ENCODE peak calls at places on chromosomes 4 and X, in four cellular contexts. C is dorsolateral prefrontal cortex, R is nephron progenitor cell, S is endodermal cell. H is an unnamed sample.

GRCh38 chrX:28058906-28059305 is 77.7 kb upstream of the DCAF8L1 start:
- DNase-seq in S (no peak), C (no peak), R (no peak), H (no peak)

GRCh38 chr4:173092003-173092402 is 76.6 kb upstream of the GALNT7 start:
- DNase-seq in C (no peak), S (no peak), R (no peak), H (no peak)

GRCh38 chrX:115968436-115969252 is 201.9 kb upstream of the AGTR2 start:
- DNase-seq in S (peak), C (peak), R (peak), H (no peak)

GRCh38 chr4:169369634-169370033 is 98.9 kb upstream of the SH3RF1 start:
- DNase-seq in C (no peak), S (no peak), R (no peak), H (no peak)

GRCh38 chrX:136880003-136880451 is 498 bp downstream of the RBMX start:
- DNase-seq in C (peak), S (peak), R (peak), H (no peak)

GRCh38 chr4:17385403-17385802 is 126.5 kb downstream of the QDPR start:
- DNase-seq in S (no peak), R (no peak), C (peak), H (no peak)

GRCh38 chr4:187493661-187494060 is 501.9 kb upstream of the ZFP42 start:
- DNase-seq in R (no peak), C (no peak), S (no peak), H (no peak)

GRCh38 chr4:166277406-166277805 is 404.4 kb downstream of the TLL1 start:
- DNase-seq in R (no peak), S (no peak), C (no peak), H (no peak)

GRCh38 chrX:30615229-30615628 is 37.7 kb upstream of the TASL start:
- DNase-seq in S (no peak), C (no peak), R (no peak), H (no peak)

GRCh38 chr4:162056947-162057346 is 106.9 kb downstream of the FSTL5 start:
- DNase-seq in R (no peak), S (peak), C (peak), H (no peak)

GRCh38 chr4:88101165-88101564 is 57.3 kb downstream of the ABCG2 start:
- DNase-seq in R (no peak), C (no peak), S (no peak), H (no peak)

GRCh38 chrX:110401142-110401541 is 42.5 kb downstream of the RTL9 start:
- DNase-seq in S (no peak), C (no peak), R (no peak), H (no peak)

GRCh38 chrX:45758738-45759397 is 558.2 kb upstream of the DIPK2B start:
- DNase-seq in C (no peak), R (no peak), S (no peak), H (no peak)

GRCh38 chr4:76210502-76210901 is 3.1 kb downstream of the SCARB2 start:
- DNase-seq in S (no peak), C (no peak), R (no peak), H (no peak)

GRCh38 chr4:169033660-169034059 is 23.6 kb upstream of the CBR4 start:
- DNase-seq in C (no peak), R (no peak), S (no peak), H (no peak)

GRCh38 chr4:16667464-16667863 is 231.0 kb downstream of the LDB2 start:
- DNase-seq in S (no peak), R (no peak), C (no peak), H (no peak)

GRCh38 chr4:37324526-37324925 is 80.0 kb downstream of the NWD2 start:
- DNase-seq in C (peak), R (no peak), S (no peak), H (no peak)

GRCh38 chrX:132068405-132068804 is 45.3 kb downstream of the STK26 start:
- DNase-seq in S (no peak), R (no peak), C (no peak), H (no peak)

GRCh38 chr4:87911252-87911774 is 64.2 kb upstream of the SPP1 start:
- DNase-seq in C (no peak), S (no peak), R (no peak), H (no peak)

GRCh38 chrX:129665916-129666644 is 11.3 kb upstream of the APLN start:
- DNase-seq in R (peak), C (no peak), S (peak), H (no peak)

GRCh38 chr4:151668687-151669402 is 92.0 kb downstream of the GATB start:
- DNase-seq in C (no peak), R (no peak), S (no peak), H (no peak)

GRCh38 chrX:39336709-39337294 is 535.5 kb downstream of the MID1IP1 start:
- DNase-seq in C (no peak), R (no peak), S (no peak), H (no peak)

GRCh38 chr4:165326831-165327210 is 648 bp upstream of the MSMO1 start:
- DNase-seq in R (peak), S (peak), C (no peak), H (no peak)

GRCh38 chr4:19831644-19832285 is 419.9 kb upstream of the SLIT2 start:
- DNase-seq in S (no peak), R (no peak), C (no peak), H (no peak)

GRCh38 chrX:103624111-103624510 is 4.7 kb upstream of the TCEAL1 start:
- DNase-seq in S (no peak), C (no peak), R (no peak), H (no peak)

GRCh38 chrX:154383359-154384283 is 4.5 kb downstream of the EMD start:
- DNase-seq in R (no peak), S (no peak), C (no peak), H (no peak)

GRCh38 chr4:156169861-156170260 is 216.2 kb upstream of the CTSO start:
- DNase-seq in S (peak), C (peak), R (no peak), H (no peak)

GRCh38 chr4:83582289-83582756 is 46.4 kb downstream of the GPAT3 start:
- DNase-seq in R (no peak), S (peak), C (no peak), H (no peak)

GRCh38 chr4:83010522-83011318 is at the start of gene LIN54:
- DNase-seq in S (peak), R (peak), C (peak), H (peak)

GRCh38 chrX:50971390-50971789 is 60.9 kb downstream of the BMP15 start:
- DNase-seq in C (no peak), S (no peak), R (no peak), H (no peak)

GRCh38 chr4:174213734-174214101 is 69.7 kb downstream of the FBXO8 start:
- DNase-seq in S (peak), R (no peak), C (no peak), H (no peak)

GRCh38 chr4:147076179-147076578 is 130.5 kb upstream of the TTC29 start:
- DNase-seq in S (no peak), R (peak), C (no peak), H (no peak)

GRCh38 chr4:186250740-186251124 is 15.3 kb upstream of the F11 start:
- DNase-seq in S (no peak), C (no peak), R (no peak), H (no peak)

GRCh38 chr4:154612472-154613414 is at the start of gene FGG:
- DNase-seq in R (no peak), S (no peak), C (no peak), H (no peak)

GRCh38 chrX:17441965-17442364 is 67.0 kb downstream of the NHS start:
- DNase-seq in C (no peak), R (no peak), S (no peak), H (no peak)

GRCh38 chr4:103415801-103416200 is 217.7 kb upstream of the CENPE start:
- DNase-seq in C (no peak), R (no peak), S (no peak), H (no peak)

GRCh38 chr4:108345862-108346530 is 177.3 kb upstream of the LEF1 start:
- DNase-seq in R (no peak), C (no peak), S (no peak), H (no peak)

GRCh38 chr4:41215969-41216293 is 1.6 kb upstream of the APBB2 start:
- DNase-seq in R (no peak), C (no peak), S (no peak), H (no peak)

GRCh38 chr4:41217373-41217772 is 3.0 kb upstream of the APBB2 start:
- DNase-seq in C (no peak), R (no peak), S (no peak), H (no peak)

GRCh38 chr4:41217020-41217333 is 2.6 kb upstream of the APBB2 start:
- DNase-seq in S (no peak), C (no peak), R (no peak), H (no peak)

GRCh38 chr4:41215155-41215554 is 813 bp upstream of the APBB2 start:
- DNase-seq in R (no peak), S (peak), C (no peak), H (no peak)

GRCh38 chr4:41216294-41217019 is 2.1 kb upstream of the APBB2 start:
- DNase-seq in S (peak), C (peak), R (peak), H (no peak)
- TF ChIP-seq CTCF in S (peak), C (no peak), R (peak), H (no peak)

GRCh38 chr4:41064953-41065352 is 149.4 kb downstream of the APBB2 start:
- DNase-seq in S (no peak), R (no peak), C (no peak), H (no peak)

GRCh38 chr4:41058426-41058825 is 155.9 kb downstream of the APBB2 start:
- DNase-seq in R (no peak), S (no peak), C (no peak), H (no peak)

GRCh38 chr4:41057456-41057855 is 156.9 kb downstream of the APBB2 start:
- DNase-seq in S (no peak), C (no peak), R (no peak), H (no peak)

GRCh38 chr4:41061482-41062185 is 152.7 kb downstream of the APBB2 start:
- DNase-seq in R (no peak), S (no peak), C (no peak), H (no peak)

DNA sequence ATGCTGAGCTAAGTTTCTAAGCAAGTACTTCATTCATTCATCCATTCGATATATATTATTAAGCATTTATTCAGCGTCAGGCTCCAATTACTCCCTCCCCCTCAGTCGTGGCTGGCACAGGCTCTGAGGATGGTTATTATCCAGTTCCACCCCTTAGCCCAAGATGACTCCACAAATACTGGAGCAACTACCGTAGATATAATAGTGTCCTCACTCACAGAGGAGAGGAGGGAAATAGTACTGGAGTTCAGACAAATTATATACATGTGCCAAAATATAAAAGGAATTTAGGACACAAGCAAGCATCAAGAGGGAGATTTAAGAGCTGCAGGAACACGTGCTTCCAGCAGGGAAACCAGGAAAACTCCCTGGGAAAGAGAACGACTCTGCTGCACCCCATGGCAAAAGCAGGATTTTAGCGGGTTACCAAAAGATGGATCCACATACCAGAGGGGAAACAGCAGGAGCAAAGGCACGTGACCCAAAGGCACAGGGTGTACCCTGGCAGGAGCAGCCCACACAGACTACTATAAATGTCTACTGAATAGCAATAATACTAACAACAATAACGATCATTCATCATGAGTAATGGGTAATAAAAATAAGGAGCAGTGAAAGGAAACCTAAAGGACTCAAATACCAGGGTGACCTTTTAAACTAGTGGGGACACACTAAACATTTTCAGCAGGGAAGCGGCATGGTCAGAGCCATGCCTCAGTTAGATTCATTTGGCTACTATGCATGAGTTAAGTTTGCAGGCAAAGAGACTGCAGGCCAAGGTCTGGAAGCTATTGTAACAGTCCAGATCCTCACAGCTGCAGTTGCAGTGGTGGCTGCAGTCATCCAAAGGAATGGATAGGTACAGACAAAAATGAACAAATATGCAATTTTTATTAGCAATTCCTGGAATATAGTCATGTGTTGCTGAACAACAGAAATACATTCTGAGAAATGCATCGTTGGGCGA is 153.7 kb downstream of the APBB2 start:
- DNase-seq in C (peak), S (no peak), R (no peak), H (no peak)
- TF ChIP-seq CTCF in C (no peak), S (no peak), R (no peak), H (no peak)

DNA sequence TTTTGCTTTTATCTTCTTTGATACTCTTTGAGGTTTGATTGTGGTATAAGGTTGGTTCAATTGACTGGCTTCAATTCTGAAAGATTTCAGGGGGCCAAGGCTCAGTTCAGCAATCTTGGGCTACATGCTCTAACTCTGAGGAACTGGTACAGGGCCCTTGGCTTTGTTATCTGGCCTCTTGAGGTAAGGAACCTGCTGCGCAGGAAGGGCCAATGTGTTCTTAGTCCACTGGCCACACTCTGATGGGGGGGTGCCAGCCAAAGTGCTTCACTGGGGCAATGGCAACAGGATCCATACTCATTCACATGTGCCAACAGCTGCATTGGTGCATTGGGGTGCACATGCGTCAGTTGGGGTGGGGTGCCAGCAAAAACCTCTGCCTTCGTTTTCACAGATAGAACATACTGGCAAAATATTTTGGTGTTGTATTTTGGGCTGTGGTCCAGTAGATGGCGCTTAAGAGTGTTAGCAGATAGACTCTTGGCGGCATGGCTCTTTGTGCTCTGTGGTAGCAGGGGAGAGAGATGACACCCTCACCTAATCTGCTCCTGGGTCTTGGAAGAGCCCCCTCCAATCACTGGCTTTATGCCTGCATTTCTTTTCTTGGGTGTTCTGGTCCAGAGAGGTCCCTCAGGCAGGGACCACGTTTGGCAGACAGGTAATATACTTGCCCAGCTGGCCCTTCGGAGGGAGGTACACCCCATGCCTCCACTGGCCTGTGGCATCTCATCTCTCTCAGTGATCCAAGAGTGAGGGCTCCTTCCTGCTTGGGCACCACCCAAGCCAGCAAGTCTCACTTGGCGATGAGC is 42.9 kb downstream of the NDST3 start:
- DNase-seq in S (peak), C (no peak), R (no peak), H (no peak)
- TF ChIP-seq CTCF in S (peak), C (no peak), R (peak), H (no peak)

GRCh38 chrX:105822138-105823091 is at the start of gene NRK:
- DNase-seq in C (no peak), R (peak), S (peak), H (no peak)
- TF ChIP-seq CTCF in C (no peak), R (no peak), S (peak), H (no peak)